ENCODE peak calls at places on chromosomes 2 and 18, in eight cellular contexts. One of them, this sample, is unnamed. For H3K9me3, the result is how much of the 10 kb centered on the place peaks cover.

GRCh38 chr2:47088371-47089082 is 66.6 kb downstream of the STPG4 start:
- DNase-seq in K562: peak
- DNase-seq in adrenal gland: peak
- DNase-seq in WERI-Rb-1: no peak
- DNase-seq in mucosa of descending colon: no peak
- DNase-seq in endodermal cell: peak
- DNase-seq in uterus: no peak
- DNase-seq in HCT116: no peak
- DNase-seq in this sample: no peak

GRCh38 chr2:59041139-59041538 is 800.0 kb upstream of the FANCL start:
- DNase-seq in K562: no peak
- DNase-seq in adrenal gland: no peak
- DNase-seq in WERI-Rb-1: no peak
- DNase-seq in mucosa of descending colon: no peak
- DNase-seq in endodermal cell: no peak
- DNase-seq in uterus: no peak
- DNase-seq in HCT116: no peak
- DNase-seq in this sample: no peak

GRCh38 chr2:149611100-149611820 is 23.7 kb upstream of the MMADHC start:
- DNase-seq in K562: no peak
- DNase-seq in adrenal gland: no peak
- DNase-seq in WERI-Rb-1: no peak
- DNase-seq in mucosa of descending colon: no peak
- DNase-seq in endodermal cell: peak
- DNase-seq in uterus: no peak
- DNase-seq in HCT116: no peak
- DNase-seq in this sample: no peak

GRCh38 chr2:235021752-235022151 is 69.9 kb downstream of the SH3BP4 start:
- DNase-seq in K562: no peak
- DNase-seq in adrenal gland: no peak
- DNase-seq in WERI-Rb-1: no peak
- DNase-seq in mucosa of descending colon: no peak
- DNase-seq in endodermal cell: no peak
- DNase-seq in uterus: no peak
- DNase-seq in HCT116: no peak
- DNase-seq in this sample: no peak

GRCh38 chr2:25473131-25473530 is 131.4 kb upstream of the DNMT3A start:
- DNase-seq in K562: no peak
- DNase-seq in adrenal gland: no peak
- DNase-seq in WERI-Rb-1: no peak
- DNase-seq in mucosa of descending colon: no peak
- DNase-seq in endodermal cell: no peak
- DNase-seq in uterus: no peak
- DNase-seq in HCT116: no peak
- DNase-seq in this sample: no peak

GRCh38 chr2:172196768-172197322 is 94.1 kb upstream of the DLX2 start:
- DNase-seq in K562: no peak
- DNase-seq in adrenal gland: no peak
- DNase-seq in WERI-Rb-1: no peak
- DNase-seq in mucosa of descending colon: no peak
- DNase-seq in endodermal cell: no peak
- DNase-seq in uterus: no peak
- DNase-seq in HCT116: no peak
- DNase-seq in this sample: no peak

GRCh38 chr2:96530474-96531357 is 5.8 kb upstream of the ARID5A start:
- DNase-seq in K562: no peak
- DNase-seq in adrenal gland: no peak
- DNase-seq in WERI-Rb-1: no peak
- DNase-seq in mucosa of descending colon: peak
- DNase-seq in endodermal cell: peak
- DNase-seq in uterus: peak
- DNase-seq in HCT116: no peak
- DNase-seq in this sample: no peak

GRCh38 chr2:11752906-11753305 is 6.5 kb downstream of the LPIN1 start:
- DNase-seq in K562: no peak
- DNase-seq in adrenal gland: no peak
- DNase-seq in WERI-Rb-1: no peak
- DNase-seq in mucosa of descending colon: peak
- DNase-seq in endodermal cell: no peak
- DNase-seq in uterus: no peak
- DNase-seq in HCT116: no peak
- DNase-seq in this sample: no peak

GRCh38 chr2:47666332-47666731 is 116.6 kb upstream of the MSH6 start:
- DNase-seq in K562: no peak
- DNase-seq in adrenal gland: no peak
- DNase-seq in WERI-Rb-1: no peak
- DNase-seq in mucosa of descending colon: no peak
- DNase-seq in endodermal cell: peak
- DNase-seq in uterus: no peak
- DNase-seq in HCT116: no peak
- DNase-seq in this sample: no peak

GRCh38 chr18:51724790-51725721 is 527.6 kb upstream of the MEX3C start:
- DNase-seq in K562: no peak
- DNase-seq in adrenal gland: no peak
- DNase-seq in WERI-Rb-1: no peak
- DNase-seq in mucosa of descending colon: no peak
- DNase-seq in endodermal cell: no peak
- DNase-seq in uterus: no peak
- DNase-seq in HCT116: no peak
- DNase-seq in this sample: no peak

GRCh38 chr18:11310476-11311086 is 161.2 kb upstream of the PIEZO2 start:
- DNase-seq in K562: peak
- DNase-seq in adrenal gland: peak
- DNase-seq in WERI-Rb-1: peak
- DNase-seq in mucosa of descending colon: no peak
- DNase-seq in endodermal cell: peak
- DNase-seq in uterus: no peak
- DNase-seq in HCT116: peak
- DNase-seq in this sample: peak

GRCh38 chr18:11308499-11308898 is 159.1 kb upstream of the PIEZO2 start:
- DNase-seq in K562: no peak
- DNase-seq in adrenal gland: no peak
- DNase-seq in WERI-Rb-1: no peak
- DNase-seq in mucosa of descending colon: no peak
- DNase-seq in endodermal cell: no peak
- DNase-seq in uterus: no peak
- DNase-seq in HCT116: no peak
- DNase-seq in this sample: no peak

GRCh38 chr18:11307716-11308115 is 158.3 kb upstream of the PIEZO2 start:
- DNase-seq in K562: no peak
- DNase-seq in adrenal gland: no peak
- DNase-seq in WERI-Rb-1: no peak
- DNase-seq in mucosa of descending colon: no peak
- DNase-seq in endodermal cell: no peak
- DNase-seq in uterus: no peak
- DNase-seq in HCT116: no peak
- DNase-seq in this sample: no peak

GRCh38 chr18:11305507-11305906 is 156.1 kb upstream of the PIEZO2 start:
- DNase-seq in K562: no peak
- DNase-seq in adrenal gland: no peak
- DNase-seq in WERI-Rb-1: no peak
- DNase-seq in mucosa of descending colon: no peak
- DNase-seq in endodermal cell: no peak
- DNase-seq in uterus: no peak
- DNase-seq in HCT116: no peak
- DNase-seq in this sample: no peak

GRCh38 chr18:11309172-11309571 is 159.8 kb upstream of the PIEZO2 start:
- DNase-seq in K562: peak
- DNase-seq in adrenal gland: no peak
- DNase-seq in WERI-Rb-1: peak
- DNase-seq in mucosa of descending colon: no peak
- DNase-seq in endodermal cell: peak
- DNase-seq in uterus: no peak
- DNase-seq in HCT116: peak
- DNase-seq in this sample: no peak
- TF ChIP-seq CTCF in K562: no peak
- TF ChIP-seq CTCF in adrenal gland: no peak
- TF ChIP-seq CTCF in WERI-Rb-1: no peak
- TF ChIP-seq CTCF in mucosa of descending colon: no peak
- TF ChIP-seq CTCF in endodermal cell: peak
- TF ChIP-seq CTCF in uterus: no peak
- TF ChIP-seq CTCF in HCT116: peak
- TF ChIP-seq CTCF in this sample: no peak

DNA sequence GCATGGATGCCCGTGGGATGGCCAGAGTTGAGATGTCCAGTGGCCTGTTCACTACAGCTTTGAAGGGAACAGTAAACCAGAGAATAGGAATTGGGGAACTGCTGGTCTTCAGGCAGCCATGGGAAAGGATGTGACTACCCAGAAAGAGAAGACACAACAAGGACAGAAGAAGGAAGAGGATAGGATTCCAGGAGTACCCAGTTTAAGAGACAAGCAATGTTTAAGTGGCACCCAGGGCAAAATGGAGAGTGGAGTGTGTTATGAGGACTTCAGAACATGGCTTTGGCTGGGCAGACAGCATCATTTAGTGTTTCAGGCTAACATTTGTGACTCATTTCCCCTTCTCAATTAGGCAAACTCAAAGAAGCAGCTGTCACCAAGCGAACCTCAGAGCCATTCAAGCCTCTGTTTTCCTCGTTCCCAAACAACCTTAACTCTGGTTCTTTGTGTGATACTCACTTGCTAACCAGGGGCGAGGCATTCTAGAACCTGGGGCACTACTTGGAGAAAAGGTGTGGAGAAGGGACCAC is 4.0 kb upstream of the FAM124B start:
- DNase-seq in K562: no peak
- DNase-seq in adrenal gland: no peak
- DNase-seq in WERI-Rb-1: no peak
- DNase-seq in mucosa of descending colon: no peak
- DNase-seq in endodermal cell: no peak
- DNase-seq in uterus: no peak
- DNase-seq in HCT116: no peak
- DNase-seq in this sample: no peak
- H3K9me3 ChIP-seq in K562: under half
- H3K9me3 ChIP-seq in adrenal gland: under half
- H3K9me3 ChIP-seq in WERI-Rb-1: under half
- H3K9me3 ChIP-seq in mucosa of descending colon: under half
- H3K9me3 ChIP-seq in endodermal cell: under half
- H3K9me3 ChIP-seq in uterus: under half
- H3K9me3 ChIP-seq in HCT116: under half
- H3K9me3 ChIP-seq in this sample: under half

GRCh38 chr18:3183103-3183717 is 36.6 kb downstream of the MYOM1 start:
- DNase-seq in K562: no peak
- DNase-seq in adrenal gland: no peak
- DNase-seq in WERI-Rb-1: no peak
- DNase-seq in mucosa of descending colon: no peak
- DNase-seq in endodermal cell: no peak
- DNase-seq in uterus: no peak
- DNase-seq in HCT116: no peak
- DNase-seq in this sample: peak

GRCh38 chr18:3192286-3192685 is 27.5 kb downstream of the MYOM1 start:
- DNase-seq in K562: no peak
- DNase-seq in adrenal gland: no peak
- DNase-seq in WERI-Rb-1: no peak
- DNase-seq in mucosa of descending colon: no peak
- DNase-seq in endodermal cell: no peak
- DNase-seq in uterus: no peak
- DNase-seq in HCT116: no peak
- DNase-seq in this sample: no peak

GRCh38 chr18:3189884-3190283 is 29.9 kb downstream of the MYOM1 start:
- DNase-seq in K562: no peak
- DNase-seq in adrenal gland: no peak
- DNase-seq in WERI-Rb-1: no peak
- DNase-seq in mucosa of descending colon: no peak
- DNase-seq in endodermal cell: no peak
- DNase-seq in uterus: no peak
- DNase-seq in HCT116: no peak
- DNase-seq in this sample: no peak

GRCh38 chr18:3184275-3184963 is 35.3 kb downstream of the MYOM1 start:
- DNase-seq in K562: no peak
- DNase-seq in adrenal gland: no peak
- DNase-seq in WERI-Rb-1: no peak
- DNase-seq in mucosa of descending colon: no peak
- DNase-seq in endodermal cell: no peak
- DNase-seq in uterus: no peak
- DNase-seq in HCT116: no peak
- DNase-seq in this sample: no peak

GRCh38 chr18:3186678-3187658 is 32.8 kb downstream of the MYOM1 start:
- DNase-seq in K562: peak
- DNase-seq in adrenal gland: no peak
- DNase-seq in WERI-Rb-1: no peak
- DNase-seq in mucosa of descending colon: no peak
- DNase-seq in endodermal cell: no peak
- DNase-seq in uterus: no peak
- DNase-seq in HCT116: no peak
- DNase-seq in this sample: no peak
- TF ChIP-seq CTCF in K562: peak
- TF ChIP-seq CTCF in adrenal gland: no peak
- TF ChIP-seq CTCF in WERI-Rb-1: no peak
- TF ChIP-seq CTCF in mucosa of descending colon: no peak
- TF ChIP-seq CTCF in endodermal cell: peak
- TF ChIP-seq CTCF in uterus: no peak
- TF ChIP-seq CTCF in HCT116: no peak
- TF ChIP-seq CTCF in this sample: peak

GRCh38 chr2:203030545-203030944 is 15.9 kb downstream of the NBEAL1 start:
- DNase-seq in K562: no peak
- DNase-seq in adrenal gland: no peak
- DNase-seq in WERI-Rb-1: no peak
- DNase-seq in mucosa of descending colon: no peak
- DNase-seq in endodermal cell: no peak
- DNase-seq in uterus: no peak
- DNase-seq in HCT116: no peak
- DNase-seq in this sample: no peak

GRCh38 chr2:203033395-203033794 is 18.7 kb downstream of the NBEAL1 start:
- DNase-seq in K562: no peak
- DNase-seq in adrenal gland: no peak
- DNase-seq in WERI-Rb-1: no peak
- DNase-seq in mucosa of descending colon: no peak
- DNase-seq in endodermal cell: no peak
- DNase-seq in uterus: no peak
- DNase-seq in HCT116: no peak
- DNase-seq in this sample: no peak

GRCh38 chr2:203035879-203036470 is 21.3 kb downstream of the NBEAL1 start:
- DNase-seq in K562: no peak
- DNase-seq in adrenal gland: no peak
- DNase-seq in WERI-Rb-1: no peak
- DNase-seq in mucosa of descending colon: no peak
- DNase-seq in endodermal cell: no peak
- DNase-seq in uterus: no peak
- DNase-seq in HCT116: no peak
- DNase-seq in this sample: no peak

GRCh38 chr2:203025592-203025991 is 10.9 kb downstream of the NBEAL1 start:
- DNase-seq in K562: no peak
- DNase-seq in adrenal gland: no peak
- DNase-seq in WERI-Rb-1: no peak
- DNase-seq in mucosa of descending colon: no peak
- DNase-seq in endodermal cell: no peak
- DNase-seq in uterus: no peak
- DNase-seq in HCT116: no peak
- DNase-seq in this sample: no peak

DNA sequence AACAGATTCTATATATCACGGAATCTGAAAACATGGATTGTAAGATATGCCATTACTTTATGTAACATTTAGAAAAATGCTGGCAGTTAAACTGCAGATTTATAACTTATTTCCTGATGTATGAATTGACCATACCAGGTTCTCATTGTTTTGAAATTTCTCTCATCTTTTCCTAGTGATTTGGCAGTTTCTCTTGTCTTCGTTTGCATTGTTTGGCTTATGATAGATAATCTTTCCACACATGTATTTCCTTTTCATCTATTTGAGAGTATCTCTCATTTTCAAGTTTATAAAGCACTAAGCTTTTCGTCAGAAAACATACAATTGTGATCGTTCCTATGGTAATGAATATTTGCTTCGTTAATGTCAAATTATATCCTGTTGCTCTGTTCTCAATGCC is 16.3 kb downstream of the NBEAL1 start:
- DNase-seq in K562: no peak
- DNase-seq in adrenal gland: no peak
- DNase-seq in WERI-Rb-1: no peak
- DNase-seq in mucosa of descending colon: no peak
- DNase-seq in endodermal cell: no peak
- DNase-seq in uterus: no peak
- DNase-seq in HCT116: no peak
- DNase-seq in this sample: no peak
- H3K9me3 ChIP-seq in K562: under half
- H3K9me3 ChIP-seq in adrenal gland: under half
- H3K9me3 ChIP-seq in WERI-Rb-1: under half
- H3K9me3 ChIP-seq in mucosa of descending colon: under half
- H3K9me3 ChIP-seq in endodermal cell: under half
- H3K9me3 ChIP-seq in uterus: under half
- H3K9me3 ChIP-seq in HCT116: under half
- H3K9me3 ChIP-seq in this sample: under half